ENCODE peak calls at places on chromosomes 6 and 20, in five cellular contexts. One of them, this sample, is unnamed.

GRCh38 chr6:73508776-73509175 is 12.1 kb downstream of the EEF1A1 start:
- DNase-seq in fibroblast of lung: no peak
- DNase-seq in neuronal stem cell: no peak
- DNase-seq in HepG2: no peak
- DNase-seq in SK-N-SH: no peak
- DNase-seq in this sample: no peak

GRCh38 chr20:58614984-58615760 is 35.9 kb upstream of the STX16 start:
- DNase-seq in fibroblast of lung: no peak
- DNase-seq in neuronal stem cell: no peak
- DNase-seq in HepG2: no peak
- DNase-seq in SK-N-SH: no peak
- DNase-seq in this sample: no peak

GRCh38 chr6:102848796-102849195 is 1455.3 kb downstream of the GRIK2 start:
- DNase-seq in fibroblast of lung: no peak
- DNase-seq in neuronal stem cell: no peak
- DNase-seq in HepG2: no peak
- DNase-seq in SK-N-SH: no peak
- DNase-seq in this sample: no peak

GRCh38 chr6:131730264-131730663 is 19.4 kb upstream of the CTAGE9 start:
- DNase-seq in fibroblast of lung: no peak
- DNase-seq in neuronal stem cell: no peak
- DNase-seq in HepG2: no peak
- DNase-seq in SK-N-SH: no peak
- DNase-seq in this sample: no peak

GRCh38 chr6:15962449-15962764 is 166.5 kb upstream of the MYLIP start:
- DNase-seq in fibroblast of lung: peak; percentile 89
- DNase-seq in neuronal stem cell: no peak
- DNase-seq in HepG2: no peak
- DNase-seq in SK-N-SH: no peak
- DNase-seq in this sample: peak; percentile 67

GRCh38 chr20:5234158-5234557 is 82.6 kb downstream of the PROKR2 start:
- DNase-seq in fibroblast of lung: no peak
- DNase-seq in neuronal stem cell: no peak
- DNase-seq in HepG2: no peak
- DNase-seq in SK-N-SH: no peak
- DNase-seq in this sample: no peak

GRCh38 chr6:31826793-31827285 is 699 bp upstream of the HSPA1B start:
- DNase-seq in fibroblast of lung: peak; percentile 88
- DNase-seq in neuronal stem cell: no peak
- DNase-seq in HepG2: no peak
- DNase-seq in SK-N-SH: no peak
- DNase-seq in this sample: peak; percentile 85

GRCh38 chr6:63635165-63635562 is 438 bp upstream of the PHF3 start:
- DNase-seq in fibroblast of lung: no peak
- DNase-seq in neuronal stem cell: no peak
- DNase-seq in HepG2: no peak
- DNase-seq in SK-N-SH: no peak
- DNase-seq in this sample: peak; percentile 5

GRCh38 chr6:31068738-31069340 is 43.5 kb downstream of the C6orf15 start:
- DNase-seq in fibroblast of lung: peak; percentile 82
- DNase-seq in neuronal stem cell: peak; percentile 81
- DNase-seq in HepG2: peak; percentile 73
- DNase-seq in SK-N-SH: peak; percentile 86
- DNase-seq in this sample: peak; percentile 92

GRCh38 chr20:2820084-2820895 is 4.1 kb downstream of the TMEM239 start:
- DNase-seq in fibroblast of lung: peak; percentile 63
- DNase-seq in neuronal stem cell: no peak
- DNase-seq in HepG2: no peak
- DNase-seq in SK-N-SH: no peak
- DNase-seq in this sample: peak; percentile 55

GRCh38 chr6:144678844-144679243 is 393.7 kb downstream of the UTRN start:
- DNase-seq in fibroblast of lung: peak; percentile 61
- DNase-seq in neuronal stem cell: no peak
- DNase-seq in HepG2: no peak
- DNase-seq in SK-N-SH: no peak
- DNase-seq in this sample: peak; percentile 72

GRCh38 chr6:36815962-36816735 is 23.1 kb downstream of the CPNE5 start:
- DNase-seq in fibroblast of lung: no peak
- DNase-seq in neuronal stem cell: no peak
- DNase-seq in HepG2: no peak
- DNase-seq in SK-N-SH: no peak
- DNase-seq in this sample: no peak

GRCh38 chr20:3277686-3278465 is 38.9 kb upstream of the SLC4A11 start:
- DNase-seq in fibroblast of lung: no peak
- DNase-seq in neuronal stem cell: no peak
- DNase-seq in HepG2: no peak
- DNase-seq in SK-N-SH: no peak
- DNase-seq in this sample: no peak

GRCh38 chr6:158211273-158212055 is 43.3 kb downstream of the GTF2H5 start:
- DNase-seq in fibroblast of lung: peak; percentile 47
- DNase-seq in neuronal stem cell: no peak
- DNase-seq in HepG2: no peak
- DNase-seq in SK-N-SH: no peak
- DNase-seq in this sample: peak; percentile 68
- H3K9ac ChIP-seq in fibroblast of lung: no peak overlapping the region
- H3K9ac ChIP-seq in neuronal stem cell: no peak overlapping the region
- H3K9ac ChIP-seq in HepG2: no peak overlapping the region
- H3K9ac ChIP-seq in SK-N-SH: peak overlapping the region; percentile 34
- H3K9ac ChIP-seq in this sample: peak overlapping the region; percentile 61

DNA sequence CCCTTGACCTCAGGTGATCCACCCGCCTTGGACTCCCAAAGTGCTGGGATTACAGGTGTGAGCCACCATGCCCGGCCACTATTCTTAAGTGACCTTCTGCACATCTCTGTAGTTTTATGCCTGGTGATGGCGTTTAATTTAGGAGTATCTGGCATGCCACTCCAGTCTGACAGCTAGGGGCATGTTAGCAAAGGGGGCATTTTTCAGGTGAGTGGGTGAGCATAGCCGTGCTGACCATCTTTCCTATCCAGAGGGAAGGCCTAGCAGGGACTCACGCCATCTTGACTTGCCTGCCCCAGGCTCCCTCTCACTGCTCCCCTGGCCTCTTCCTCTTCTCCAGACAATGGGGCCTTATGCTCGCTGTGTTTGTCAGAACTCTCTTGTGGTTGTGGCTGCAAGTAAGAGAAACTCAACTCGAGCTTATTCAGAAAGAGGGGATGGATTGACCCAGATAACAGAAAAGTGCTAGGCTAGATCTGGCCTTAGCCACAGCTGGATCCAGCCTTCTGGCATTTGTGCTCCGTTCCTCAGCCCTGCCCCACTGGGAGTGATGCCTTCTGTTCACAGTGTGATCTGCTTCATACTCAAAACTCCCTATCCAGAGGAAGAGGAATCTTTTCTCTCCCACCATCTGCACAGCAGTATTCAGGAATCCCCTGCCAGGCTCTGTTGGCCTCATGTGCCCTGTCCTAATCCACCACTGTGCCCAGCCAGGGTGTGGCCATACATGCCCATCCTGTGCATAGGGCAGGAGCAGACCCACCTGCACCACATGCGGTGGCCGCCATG is 174.5 kb upstream of the AKAP12 start:
- DNase-seq in fibroblast of lung: peak; percentile 20
- DNase-seq in neuronal stem cell: no peak
- DNase-seq in HepG2: no peak
- DNase-seq in SK-N-SH: no peak
- DNase-seq in this sample: no peak
- H3K4me1 ChIP-seq in fibroblast of lung: peaks cover 27% of the 10 kb centered on the region
- H3K4me1 ChIP-seq in neuronal stem cell: no peaks in the 10 kb centered on the region
- H3K4me1 ChIP-seq in HepG2: peaks cover 60% of the 10 kb centered on the region
- H3K4me1 ChIP-seq in SK-N-SH: peaks cover 26% of the 10 kb centered on the region
- H3K4me1 ChIP-seq in this sample: peaks cover 58% of the 10 kb centered on the region

GRCh38 chr6:96015321-96015790 is 418 bp upstream of the FUT9 start:
- DNase-seq in fibroblast of lung: peak; percentile 5
- DNase-seq in neuronal stem cell: no peak
- DNase-seq in HepG2: no peak
- DNase-seq in SK-N-SH: no peak
- DNase-seq in this sample: no peak
- H3K4me3 ChIP-seq in fibroblast of lung: no peak overlapping the region
- H3K4me3 ChIP-seq in neuronal stem cell: peak overlapping the region; percentile 83
- H3K4me3 ChIP-seq in HepG2: peak overlapping the region; percentile 52
- H3K4me3 ChIP-seq in SK-N-SH: no peak overlapping the region
- H3K4me3 ChIP-seq in this sample: no peak overlapping the region

GRCh38 chr20:61926253-61926613 is 139.4 kb downstream of the TAF4 start:
- DNase-seq in fibroblast of lung: no peak
- DNase-seq in neuronal stem cell: no peak
- DNase-seq in HepG2: no peak
- DNase-seq in SK-N-SH: no peak
- DNase-seq in this sample: no peak
- H3K9ac ChIP-seq in fibroblast of lung: no peak overlapping the region
- H3K9ac ChIP-seq in neuronal stem cell: no peak overlapping the region
- H3K9ac ChIP-seq in HepG2: no peak overlapping the region
- H3K9ac ChIP-seq in SK-N-SH: no peak overlapping the region
- H3K9ac ChIP-seq in this sample: no peak overlapping the region